ENCODE peak calls at places on chromosomes 11 and 22, in seven cellular contexts. U, M, V, A, Z, R and H are unnamed samples.

GRCh38 chr11:2762451-2762850 is 62.7 kb upstream of the KCNQ1OT1 start:
- DNase-seq in Z (no peak), A (no peak), M (no peak), R (no peak), V (no peak), U (no peak), H (peak; percentile 37)

GRCh38 chr22:50621948-50622722 is 5.8 kb downstream of the ARSA start:
- DNase-seq in Z (no peak), A (peak; percentile 47), M (no peak), V (no peak), U (no peak), R (peak; percentile 40), H (peak; percentile 62)

GRCh38 chr11:8026982-8027381 is 39.8 kb downstream of the EIF3F start:
- DNase-seq in M (no peak), U (no peak), A (no peak), V (no peak), Z (no peak), R (no peak), H (no peak)

GRCh38 chr22:27642104-27642800 is 159.3 kb downstream of the MN1 start:
- DNase-seq in R (no peak), Z (no peak), V (no peak), A (no peak), U (no peak), M (no peak), H (no peak)

GRCh38 chr11:67438121-67438902 is 830 bp upstream of the PTPRCAP start:
- DNase-seq in R (no peak), M (no peak), A (no peak), Z (peak; percentile 68), U (no peak), V (no peak), H (no peak)

GRCh38 chr11:9878936-9879335 is 215.1 kb downstream of the SWAP70 start:
- DNase-seq in A (no peak), Z (no peak), R (no peak), V (no peak), U (no peak), M (no peak), H (no peak)

GRCh38 chr11:119618208-119618909 is 110.6 kb downstream of the NECTIN1 start:
- DNase-seq in R (no peak), V (no peak), Z (no peak), U (no peak), A (peak; percentile 57), M (no peak), H (no peak)

GRCh38 chr11:61872935-61873565 is 18.3 kb downstream of the FADS3 start:
- DNase-seq in M (no peak), Z (no peak), U (no peak), R (no peak), A (no peak), V (no peak), H (no peak)

GRCh38 chr11:94325681-94326080 is 21.3 kb downstream of the IZUMO1R start:
- DNase-seq in M (peak; percentile 78), A (peak; percentile 16), Z (no peak), U (peak; percentile 32), V (no peak), R (no peak), H (peak; percentile 69)

GRCh38 chr11:10648896-10649295 is 44.7 kb downstream of the IRAG1 start:
- DNase-seq in R (no peak), Z (no peak), U (no peak), M (no peak), V (no peak), A (no peak), H (peak; percentile 43)

GRCh38 chr11:128036006-128036405 is 551.4 kb downstream of the ETS1 start:
- DNase-seq in A (no peak), Z (no peak), V (no peak), U (no peak), R (no peak), M (no peak), H (no peak)

GRCh38 chr11:45993438-45994064 is 71.1 kb downstream of the LARGE2 start:
- DNase-seq in A (peak; percentile 35), V (no peak), M (no peak), Z (no peak), R (no peak), U (no peak), H (no peak)

GRCh38 chr22:36166086-36166485 is 5.5 kb upstream of the APOL3 start:
- DNase-seq in M (no peak), U (no peak), Z (no peak), R (no peak), A (no peak), V (no peak), H (no peak)

GRCh38 chr11:12137938-12138731 is 27.7 kb downstream of the MICAL2 start:
- DNase-seq in U (no peak), M (no peak), Z (no peak), V (peak; percentile 65), A (no peak), R (no peak), H (peak; percentile 47)

GRCh38 chr22:46598737-46599424 is 21.3 kb upstream of the GRAMD4 start:
- DNase-seq in R (no peak), V (no peak), Z (no peak), A (peak; percentile 75), M (no peak), U (no peak), H (no peak)

GRCh38 chr22:29004647-29005371 is 56.8 kb downstream of the C22orf31 start:
- DNase-seq in U (peak; percentile 88), Z (no peak), V (no peak), M (peak; percentile 79), R (peak; percentile 73), A (peak; percentile 82), H (peak; percentile 83)

GRCh38 chr11:59756845-59757244 is 1.7 kb downstream of the STX3 start:
- DNase-seq in R (peak; percentile 56), Z (peak; percentile 58), A (peak; percentile 51), U (no peak), V (no peak), M (no peak), H (no peak)

GRCh38 chr11:88087281-88087680 is 88.0 kb downstream of the RAB38 start:
- DNase-seq in Z (no peak), M (no peak), R (no peak), V (no peak), U (no peak), A (no peak), H (no peak)

GRCh38 chr22:47552024-47552423 is 789.6 kb downstream of the TBC1D22A start:
- DNase-seq in Z (no peak), R (no peak), U (no peak), A (no peak), V (no peak), M (no peak), H (no peak)

GRCh38 chr11:86537541-86538222 is 134.7 kb downstream of the ME3 start:
- DNase-seq in M (no peak), Z (no peak), A (no peak), U (peak; percentile 54), V (no peak), R (no peak), H (no peak)

GRCh38 chr11:118091690-118092089 is 4.9 kb upstream of the SMIM35 start:
- DNase-seq in M (no peak), V (no peak), Z (no peak), A (no peak), R (no peak), U (no peak), H (no peak)

GRCh38 chr11:95592455-95592854 is 197.1 kb downstream of the FAM76B start:
- DNase-seq in M (peak; percentile 16), U (peak; percentile 37), R (no peak), V (no peak), A (no peak), Z (no peak), H (no peak)

GRCh38 chr11:32613500-32614151 is 30.0 kb downstream of the EIF3M start:
- DNase-seq in R (no peak), U (no peak), Z (no peak), V (no peak), M (no peak), A (no peak), H (no peak)

GRCh38 chr11:45850446-45850845 is 3.2 kb downstream of the CRY2 start:
- DNase-seq in U (no peak), A (no peak), R (no peak), M (no peak), Z (no peak), V (no peak), H (no peak)

GRCh38 chr11:113697798-113698407 is 8.2 kb downstream of the TMPRSS5 start:
- DNase-seq in A (no peak), R (no peak), V (no peak), M (no peak), U (no peak), Z (no peak), H (no peak)

DNA sequence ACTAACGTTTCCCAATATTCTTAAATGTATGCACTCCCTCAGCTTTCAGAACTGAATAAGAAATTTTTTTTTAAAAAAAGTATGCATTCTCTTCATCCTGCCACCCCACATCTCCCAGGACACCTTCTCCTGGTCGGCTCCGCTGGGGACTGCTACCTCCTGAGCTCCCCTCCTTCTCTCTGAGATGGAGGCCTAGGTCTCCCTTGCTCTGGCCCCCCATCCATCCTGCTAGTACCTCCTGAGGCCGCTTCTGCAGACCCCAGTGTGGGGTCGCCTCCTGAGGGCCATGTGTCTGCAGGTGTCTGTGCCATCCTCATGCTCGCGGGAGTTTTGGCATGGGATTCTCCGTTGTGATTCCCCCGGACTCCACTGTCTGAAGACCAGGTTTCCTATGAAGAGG is 27.8 kb downstream of the FAM118A start:
- DNase-seq in U (no peak), M (no peak), V (no peak), Z (no peak), R (no peak), A (no peak), H (no peak)
- H3K27ac ChIP-seq in U (no peak overlapping the region), M (no peak overlapping the region), V (peak overlapping the region; percentile 39), Z (no peak overlapping the region), R (peak overlapping the region; percentile 89), A (no peak overlapping the region), H (peak overlapping the region; percentile 68)

DNA sequence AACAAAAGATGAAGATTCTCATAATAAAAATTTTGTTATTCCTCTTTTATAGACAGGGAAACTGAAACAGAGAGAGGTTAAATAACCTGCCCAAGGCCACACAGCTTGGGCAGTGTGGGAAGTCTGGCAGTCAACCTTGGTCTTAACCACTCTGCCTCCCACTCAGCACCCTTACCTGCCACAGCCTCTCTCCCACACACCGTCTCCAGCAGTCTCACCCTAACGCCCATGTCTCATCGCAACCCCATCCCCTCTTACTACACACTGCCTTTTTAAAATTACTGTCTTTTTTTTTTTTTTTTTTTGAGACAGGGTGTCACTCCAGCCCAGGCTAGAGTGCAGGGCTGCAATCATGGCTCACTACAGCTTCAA is 25.0 kb downstream of the ARRB1 start:
- DNase-seq in A (no peak), R (no peak), M (no peak), Z (no peak), U (no peak), V (no peak), H (no peak)
- H3K27ac ChIP-seq in A (peak overlapping the region; percentile 35), R (no peak overlapping the region), M (no peak overlapping the region), Z (peak overlapping the region; percentile 51), U (no peak overlapping the region), V (no peak overlapping the region), H (no peak overlapping the region)

DNA sequence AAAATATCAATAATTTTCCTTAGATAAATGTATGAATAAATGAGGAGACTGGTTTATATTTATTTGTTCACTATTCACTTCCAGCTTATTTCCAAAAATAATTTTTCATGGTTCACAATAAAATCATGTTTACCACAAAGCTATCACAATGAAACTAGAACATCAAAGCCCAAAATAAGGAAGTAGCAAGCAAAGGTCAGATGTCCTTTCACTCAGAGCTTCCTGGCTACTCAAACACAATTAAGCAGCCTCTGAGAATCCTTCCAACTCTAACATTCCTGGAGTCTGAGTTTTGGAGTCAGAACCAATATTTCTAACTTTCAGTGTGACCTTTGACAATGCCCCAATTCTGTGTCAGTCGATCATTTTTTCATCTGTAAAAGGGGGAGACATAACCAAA is 527.0 kb downstream of the SOX6 start:
- DNase-seq in V (no peak), A (no peak), Z (no peak), R (no peak), U (no peak), M (no peak), H (no peak)
- H3K27ac ChIP-seq in V (no peak overlapping the region), A (no peak overlapping the region), Z (no peak overlapping the region), R (no peak overlapping the region), U (no peak overlapping the region), M (no peak overlapping the region), H (no peak overlapping the region)

GRCh38 chr11:1729692-1730011 is 20.7 kb downstream of the IFITM10 start:
- DNase-seq in U (no peak), V (no peak), M (no peak), R (no peak), Z (no peak), A (no peak), H (no peak)
- H3K27ac ChIP-seq in U (no peak overlapping the region), V (no peak overlapping the region), M (no peak overlapping the region), R (no peak overlapping the region), Z (no peak overlapping the region), A (no peak overlapping the region), H (no peak overlapping the region)